ENCODE peak calls at places on chromosomes 12 and 14, in ten cellular contexts. Q, A, N, S, V, U, C, X, K and L are unnamed samples.
A peak's percentile ranks its signal among the peaks of the same experiment; 100 is the strongest.

GRCh38 chr12:19546611-19547162 is 107.4 kb downstream of the AEBP2 start:
- DNase-seq in S (no peak), Q (no peak), V (no peak), N (no peak), U (no peak), X (no peak), K (no peak), C (peak; percentile 20), A (no peak), L (no peak)

GRCh38 chr12:79408665-79409064 is 282.1 kb downstream of the PAWR start:
- DNase-seq in V (no peak), U (no peak), C (no peak), Q (no peak), N (no peak), A (no peak), K (no peak), X (no peak), S (no peak), L (no peak)

GRCh38 chr12:114275937-114276785 is 129.8 kb downstream of the TBX5 start:
- DNase-seq in Q (no peak), K (no peak), U (no peak), C (no peak), X (no peak), N (no peak), V (no peak), S (no peak), A (no peak), L (no peak)

GRCh38 chr12:89730060-89730459 is 21.4 kb upstream of the ATP2B1 start:
- DNase-seq in Q (no peak), U (no peak), A (no peak), K (no peak), X (no peak), C (no peak), V (no peak), S (no peak), N (no peak), L (no peak)

GRCh38 chr14:68444449-68445168 is 348.3 kb downstream of the ZFP36L1 start:
- DNase-seq in U (no peak), S (no peak), C (no peak), Q (peak; percentile 38), X (no peak), N (no peak), A (no peak), K (no peak), V (no peak), L (no peak)

GRCh38 chr14:97021571-97022171 is 224.5 kb downstream of the VRK1 start:
- DNase-seq in V (peak; percentile 33), S (no peak), X (no peak), A (no peak), Q (no peak), U (peak; percentile 7), K (no peak), C (no peak), N (no peak), L (no peak)

GRCh38 chr14:79614443-79614842 is 596.9 kb downstream of the DIO2 start:
- DNase-seq in N (no peak), K (no peak), U (no peak), Q (no peak), A (no peak), X (no peak), C (no peak), V (no peak), S (no peak), L (no peak)

GRCh38 chr14:58808828-58809227 is 171.1 kb downstream of the DACT1 start:
- DNase-seq in S (no peak), K (no peak), Q (no peak), A (no peak), N (no peak), V (peak; percentile 55), C (peak; percentile 44), U (no peak), X (no peak), L (no peak)

GRCh38 chr12:69471667-69472385 is 1.6 kb downstream of the FRS2 start:
- DNase-seq in K (no peak), S (no peak), X (no peak), N (no peak), Q (no peak), A (no peak), V (no peak), U (no peak), C (no peak), L (no peak)

GRCh38 chr12:69475237-69475984 is 5.2 kb downstream of the FRS2 start:
- DNase-seq in K (peak; percentile 8), V (peak; percentile 28), N (no peak), U (peak; percentile 37), C (no peak), X (no peak), S (no peak), Q (no peak), A (no peak), L (no peak)

GRCh38 chr12:69470189-69471094 is at the start of gene FRS2:
- DNase-seq in V (peak; percentile 90), U (peak; percentile 95), N (peak; percentile 93), C (peak; percentile 86), A (peak; percentile 94), Q (peak; percentile 92), S (peak; percentile 97), X (peak; percentile 95), K (peak; percentile 97), L (peak; percentile 85)

GRCh38 chr12:69476276-69477017 is 6.3 kb downstream of the FRS2 start:
- DNase-seq in V (no peak), N (no peak), K (peak; percentile 9), C (no peak), X (no peak), U (no peak), S (no peak), A (no peak), Q (no peak), L (no peak)

GRCh38 chr12:69473229-69473628 is 3.0 kb downstream of the FRS2 start:
- DNase-seq in U (no peak), A (no peak), S (no peak), C (no peak), Q (no peak), N (no peak), K (no peak), V (no peak), X (no peak), L (no peak)
- H3K4me3 ChIP-seq in U (no peak overlapping the region), A (no peak overlapping the region), S (no peak overlapping the region), C (no peak overlapping the region), Q (no peak overlapping the region), N (no peak overlapping the region), K (no peak overlapping the region), V (no peak overlapping the region), X (no peak overlapping the region), L (no peak overlapping the region)

GRCh38 chr14:22845103-22845394 is 8.7 kb downstream of the MMP14 start:
- DNase-seq in Q (no peak), N (no peak), U (no peak), C (no peak), V (no peak), S (no peak), X (no peak), A (no peak), K (no peak), L (no peak)

GRCh38 chr14:22843123-22843925 is 6.9 kb downstream of the MMP14 start:
- DNase-seq in K (no peak), S (peak; percentile 17), X (no peak), C (no peak), V (no peak), N (no peak), Q (no peak), U (no peak), A (no peak), L (peak; percentile 41)

GRCh38 chr14:22842211-22843122 is 6.1 kb downstream of the MMP14 start:
- DNase-seq in K (no peak), C (no peak), A (no peak), U (no peak), V (no peak), N (no peak), Q (no peak), S (no peak), X (no peak), L (peak; percentile 55)

GRCh38 chr14:22845821-22846625 is 9.6 kb downstream of the MMP14 start:
- DNase-seq in Q (peak; percentile 5), U (no peak), V (no peak), N (no peak), S (no peak), A (no peak), C (no peak), X (peak; percentile 61), K (no peak), L (no peak)

DNA sequence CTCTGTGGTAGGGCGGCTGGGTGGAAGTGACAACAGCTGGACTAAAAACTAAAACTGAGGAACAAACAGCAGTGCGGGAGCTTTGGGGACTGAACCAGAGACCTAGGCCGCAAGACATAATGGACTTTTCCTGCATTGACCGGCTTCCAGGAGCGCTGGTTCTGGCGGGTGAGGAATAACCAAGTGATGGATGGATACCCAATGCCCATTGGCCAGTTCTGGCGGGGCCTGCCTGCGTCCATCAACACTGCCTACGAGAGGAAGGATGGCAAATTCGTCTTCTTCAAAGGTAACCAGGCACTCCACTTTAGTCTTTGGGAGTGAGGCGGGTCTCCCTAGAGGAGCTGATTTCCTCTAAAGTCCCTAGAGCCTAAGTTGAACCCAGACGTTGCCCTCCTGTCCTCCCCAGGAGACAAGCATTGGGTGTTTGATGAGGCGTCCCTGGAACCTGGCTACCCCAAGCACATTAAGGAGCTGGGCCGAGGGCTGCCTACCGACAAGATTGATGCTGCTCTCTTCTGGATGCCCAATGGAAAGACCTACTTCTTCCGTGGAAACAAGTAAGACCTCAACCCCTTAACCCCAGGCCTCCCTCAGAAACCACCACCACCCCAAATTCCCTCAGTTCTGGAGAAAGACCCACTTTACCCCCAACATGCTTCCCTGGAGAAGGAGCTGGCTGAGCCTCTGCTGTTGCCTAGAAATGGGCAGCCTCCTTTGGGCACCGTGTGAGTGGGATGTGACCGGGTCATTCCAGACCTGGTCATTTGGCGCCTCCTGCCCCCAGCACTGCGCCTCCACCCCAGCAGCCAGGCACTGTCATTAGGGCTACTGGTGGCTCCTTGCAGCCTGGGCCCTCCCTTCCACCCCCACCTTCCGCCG is 8.1 kb downstream of the MMP14 start:
- DNase-seq in Q (no peak), U (no peak), X (no peak), N (no peak), S (peak; percentile 56), C (no peak), A (no peak), V (no peak), K (no peak), L (no peak)
- H3K4me1 ChIP-seq in Q (peaks cover 2% of the 10 kb centered on the region), U (peaks cover under 1% of the 10 kb centered on the region), X (peaks cover 40% of the 10 kb centered on the region), N (peaks cover 5% of the 10 kb centered on the region), S (peaks cover 3% of the 10 kb centered on the region), C (peaks cover 88% of the 10 kb centered on the region), A (peaks cover 43% of the 10 kb centered on the region), V (no peaks in the 10 kb centered on the region), K (peaks cover 19% of the 10 kb centered on the region), L (peaks cover 38% of the 10 kb centered on the region)

GRCh38 chr12:122893208-122894151 is 2.4 kb downstream of the VPS37B start:
- DNase-seq in Q (no peak), A (peak; percentile 41), K (no peak), N (no peak), X (no peak), U (no peak), V (no peak), C (no peak), S (no peak), L (no peak)

GRCh38 chr12:122895757-122896636 is at the start of gene VPS37B:
- DNase-seq in X (peak; percentile 93), A (peak; percentile 94), V (peak; percentile 98), S (peak; percentile 94), Q (peak; percentile 86), U (peak; percentile 92), C (peak; percentile 68), N (peak; percentile 91), K (peak; percentile 99), L (no peak)

GRCh38 chr12:122895290-122895689 is 634 bp downstream of the VPS37B start:
- DNase-seq in V (no peak), K (peak; percentile 38), U (no peak), X (no peak), C (no peak), Q (no peak), A (no peak), N (no peak), S (no peak), L (no peak)

GRCh38 chr12:122896662-122897061 is 738 bp upstream of the VPS37B start:
- DNase-seq in Q (no peak), C (no peak), S (no peak), X (no peak), V (no peak), A (no peak), U (no peak), K (no peak), N (no peak), L (no peak)

DNA sequence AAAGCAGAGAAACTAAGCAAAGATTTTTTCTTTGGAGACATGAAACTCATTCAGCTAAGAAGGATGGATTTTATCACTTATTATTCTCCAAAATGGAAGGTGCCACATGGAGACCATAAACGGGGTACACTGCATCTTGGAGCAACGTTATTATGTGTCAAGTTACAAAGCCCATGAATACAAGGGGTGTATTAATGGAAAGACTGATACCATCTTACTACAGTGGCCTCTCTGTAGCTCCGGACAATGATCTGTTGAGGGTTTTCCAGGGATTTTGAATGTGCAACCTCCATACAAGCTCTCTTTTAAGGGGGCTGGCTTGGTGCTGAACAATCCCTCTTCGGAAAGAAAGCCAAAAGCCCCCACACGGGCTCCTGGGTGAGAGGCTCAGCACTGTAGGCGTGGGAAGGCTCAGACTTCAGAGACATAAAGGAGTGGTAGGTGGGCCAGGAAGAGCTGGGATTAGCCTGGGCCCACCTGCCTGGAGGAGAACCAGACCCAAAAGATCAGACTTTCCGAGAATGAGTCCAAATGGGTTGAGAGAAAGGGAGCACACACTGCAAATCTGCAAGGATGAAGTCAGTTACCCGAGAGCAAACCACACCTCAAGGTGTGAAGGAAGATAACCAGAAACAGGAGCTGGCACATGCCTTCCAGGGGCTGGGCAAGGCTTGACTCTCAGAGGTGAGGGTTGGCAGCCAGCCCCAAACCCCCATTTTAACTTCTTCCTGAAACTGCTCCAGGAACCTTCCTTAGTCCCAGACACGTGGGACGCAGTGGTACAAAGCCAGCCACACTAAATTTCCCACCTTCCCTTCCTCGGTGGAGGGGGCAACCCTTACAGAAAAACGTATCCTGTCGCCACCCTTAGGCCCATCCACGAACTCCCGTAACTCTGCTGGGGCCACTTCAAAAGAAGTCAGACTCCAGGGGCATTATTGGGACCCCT is 1.5 kb downstream of the VPS37B start:
- DNase-seq in Q (no peak), C (no peak), V (no peak), X (peak; percentile 73), K (no peak), A (peak; percentile 64), U (no peak), S (no peak), N (peak; percentile 78), L (no peak)
- H3K4me3 ChIP-seq in Q (no peak overlapping the region), C (peak overlapping the region; percentile 74), V (peak overlapping the region; percentile 89), X (peak overlapping the region; percentile 75), K (peak overlapping the region; percentile 81), A (peak overlapping the region; percentile 98), U (peak overlapping the region; percentile 66), S (peak overlapping the region; percentile 49), N (peak overlapping the region; percentile 74), L (peak overlapping the region; percentile 89)

GRCh38 chr12:124683725-124684124 is 116.3 kb upstream of the NCOR2 start:
- DNase-seq in A (no peak), N (no peak), C (no peak), S (no peak), X (no peak), V (no peak), Q (no peak), U (no peak), K (no peak), L (no peak)
- H3K4me1 ChIP-seq in A (peaks cover 57% of the 10 kb centered on the region), N (peaks cover 1% of the 10 kb centered on the region), C (peaks cover 92% of the 10 kb centered on the region), S (peaks cover 23% of the 10 kb centered on the region), X (peaks cover 83% of the 10 kb centered on the region), V (peaks cover 75% of the 10 kb centered on the region), Q (peaks cover 30% of the 10 kb centered on the region), U (peaks cover 62% of the 10 kb centered on the region), K (peaks cover 30% of the 10 kb centered on the region), L (peaks cover 50% of the 10 kb centered on the region)